ENCODE peak calls at places on chromosomes 12 and 14, in five cellular contexts. U, Q, D, K and R are unnamed samples.

GRCh38 chr14:35987731-35988130 is 161.6 kb downstream of the BRMS1L start:
- DNase-seq in U (no peak), Q (no peak), D (no peak), K (no peak), R (no peak)

GRCh38 chr12:123105427-123105826 is 45.5 kb downstream of the PITPNM2 start:
- DNase-seq in U (no peak), Q (no peak), D (peak; percentile 83), K (no peak), R (no peak)

GRCh38 chr12:117527480-117527857 is 166.0 kb upstream of the NOS1 start:
- DNase-seq in U (peak; percentile 16), Q (no peak), D (no peak), K (no peak), R (no peak)

GRCh38 chr12:630656-631632 is 32.3 kb downstream of the NINJ2 start:
- DNase-seq in U (no peak), Q (no peak), D (peak; percentile 87), K (peak; percentile 91), R (peak; percentile 86)

GRCh38 chr14:53711205-53711604 is 245.4 kb downstream of the BMP4 start:
- DNase-seq in U (no peak), Q (no peak), D (peak; percentile 9), K (no peak), R (no peak)

GRCh38 chr12:1528791-1529190 is 65.6 kb downstream of the FBXL14 start:
- DNase-seq in U (no peak), Q (no peak), D (no peak), K (peak; percentile 23), R (no peak)

GRCh38 chr12:100401660-100402059 is 44.8 kb downstream of the SLC17A8 start:
- DNase-seq in U (no peak), Q (peak; percentile 41), D (no peak), K (no peak), R (no peak)

GRCh38 chr14:68639518-68640292 is 153.2 kb downstream of the ZFP36L1 start:
- DNase-seq in U (no peak), Q (no peak), D (no peak), K (peak; percentile 25), R (no peak)

GRCh38 chr14:99736600-99737371 is 52.7 kb downstream of the CYP46A1 start:
- DNase-seq in U (no peak), Q (no peak), D (no peak), K (peak; percentile 65), R (peak; percentile 51)

GRCh38 chr14:98297567-98297966 is 974.4 kb downstream of the BCL11B start:
- DNase-seq in U (no peak), Q (no peak), D (no peak), K (no peak), R (no peak)

GRCh38 chr12:102501773-102502172 is 21.4 kb upstream of the IGF1 start:
- DNase-seq in U (no peak), Q (no peak), D (no peak), K (no peak), R (no peak)

GRCh38 chr14:60266021-60266937 is 17.3 kb downstream of the PPM1A start:
- DNase-seq in U (no peak), Q (no peak), D (no peak), K (no peak), R (no peak)

GRCh38 chr14:66009104-66009503 is 477.1 kb upstream of the CCDC196 start:
- DNase-seq in U (no peak), Q (peak; percentile 99), D (peak; percentile 52), K (no peak), R (no peak)

GRCh38 chr12:68609955-68610434 is 704 bp upstream of the RAP1B start:
- DNase-seq in U (peak; percentile 19), Q (peak; percentile 72), D (no peak), K (no peak), R (no peak)

GRCh38 chr12:53750812-53751335 is 905 bp downstream of the CISTR start:
- DNase-seq in U (no peak), Q (no peak), D (peak; percentile 37), K (peak; percentile 74), R (peak; percentile 57)

GRCh38 chr14:91255026-91255695 is 10.7 kb upstream of the GPR68 start:
- DNase-seq in U (no peak), Q (peak; percentile 31), D (no peak), K (no peak), R (no peak)

GRCh38 chr12:114136656-114137055 is 170.5 kb upstream of the RBM19 start:
- DNase-seq in U (no peak), Q (no peak), D (no peak), K (no peak), R (no peak)

GRCh38 chr14:35402323-35403084 is 2.0 kb downstream of the NFKBIA start:
- DNase-seq in U (no peak), Q (peak; percentile 30), D (no peak), K (no peak), R (no peak)